ENCODE peak calls at places on chromosomes 6 and 20, in six cellular contexts. One of them, this sample, is unnamed.

GRCh38 chr6:346389-347030 is 45.0 kb upstream of the IRF4 start:
- DNase-seq in tibial nerve: no peak
- DNase-seq in fibroblast of the aortic adventitia: no peak
- DNase-seq in cardiac muscle cell: peak
- DNase-seq in ascending aorta: no peak
- DNase-seq in CD4-positive, alpha-beta T cell: no peak
- DNase-seq in this sample: no peak

GRCh38 chr6:15922510-15923307 is 206.2 kb upstream of the MYLIP start:
- DNase-seq in CD4-positive, alpha-beta T cell: no peak
- DNase-seq in cardiac muscle cell: peak
- DNase-seq in ascending aorta: no peak
- DNase-seq in tibial nerve: no peak
- DNase-seq in fibroblast of the aortic adventitia: peak
- DNase-seq in this sample: no peak

GRCh38 chr20:24535956-24536730 is 66.7 kb downstream of the SYNDIG1 start:
- DNase-seq in CD4-positive, alpha-beta T cell: no peak
- DNase-seq in ascending aorta: no peak
- DNase-seq in fibroblast of the aortic adventitia: no peak
- DNase-seq in tibial nerve: no peak
- DNase-seq in cardiac muscle cell: no peak
- DNase-seq in this sample: no peak

GRCh38 chr6:3195695-3196497 is 31.6 kb downstream of the TUBB2B start:
- DNase-seq in CD4-positive, alpha-beta T cell: no peak
- DNase-seq in tibial nerve: no peak
- DNase-seq in fibroblast of the aortic adventitia: peak
- DNase-seq in ascending aorta: no peak
- DNase-seq in cardiac muscle cell: no peak
- DNase-seq in this sample: no peak

GRCh38 chr6:80425089-80425823 is 318.8 kb downstream of the BCKDHB start:
- DNase-seq in cardiac muscle cell: peak
- DNase-seq in fibroblast of the aortic adventitia: peak
- DNase-seq in tibial nerve: no peak
- DNase-seq in ascending aorta: no peak
- DNase-seq in CD4-positive, alpha-beta T cell: no peak
- DNase-seq in this sample: no peak

GRCh38 chr20:22403860-22404608 is 180.3 kb downstream of the FOXA2 start:
- DNase-seq in CD4-positive, alpha-beta T cell: no peak
- DNase-seq in ascending aorta: no peak
- DNase-seq in fibroblast of the aortic adventitia: peak
- DNase-seq in tibial nerve: no peak
- DNase-seq in cardiac muscle cell: peak
- DNase-seq in this sample: no peak

GRCh38 chr20:36493013-36493800 is 48.1 kb upstream of the MYL9 start:
- DNase-seq in CD4-positive, alpha-beta T cell: no peak
- DNase-seq in ascending aorta: no peak
- DNase-seq in tibial nerve: no peak
- DNase-seq in fibroblast of the aortic adventitia: no peak
- DNase-seq in cardiac muscle cell: no peak
- DNase-seq in this sample: no peak

GRCh38 chr6:106849130-106849529 is 125.4 kb downstream of the CD24 start:
- DNase-seq in ascending aorta: no peak
- DNase-seq in fibroblast of the aortic adventitia: no peak
- DNase-seq in CD4-positive, alpha-beta T cell: no peak
- DNase-seq in tibial nerve: no peak
- DNase-seq in cardiac muscle cell: no peak
- DNase-seq in this sample: no peak

GRCh38 chr6:134028438-134028837 is 24.0 kb downstream of the SLC2A12 start:
- DNase-seq in ascending aorta: no peak
- DNase-seq in cardiac muscle cell: no peak
- DNase-seq in fibroblast of the aortic adventitia: no peak
- DNase-seq in CD4-positive, alpha-beta T cell: no peak
- DNase-seq in tibial nerve: no peak
- DNase-seq in this sample: no peak

GRCh38 chr6:42604150-42604549 is 40.3 kb downstream of the UBR2 start:
- DNase-seq in CD4-positive, alpha-beta T cell: no peak
- DNase-seq in tibial nerve: no peak
- DNase-seq in fibroblast of the aortic adventitia: no peak
- DNase-seq in cardiac muscle cell: no peak
- DNase-seq in ascending aorta: no peak
- DNase-seq in this sample: no peak

GRCh38 chr6:78598966-78599365 is 268.4 kb upstream of the IRAK1BP1 start:
- DNase-seq in ascending aorta: peak
- DNase-seq in cardiac muscle cell: peak
- DNase-seq in tibial nerve: no peak
- DNase-seq in fibroblast of the aortic adventitia: peak
- DNase-seq in CD4-positive, alpha-beta T cell: no peak
- DNase-seq in this sample: no peak

GRCh38 chr20:33687370-33687915 is 1.3 kb upstream of the E2F1 start:
- DNase-seq in cardiac muscle cell: peak
- DNase-seq in ascending aorta: no peak
- DNase-seq in fibroblast of the aortic adventitia: peak
- DNase-seq in tibial nerve: no peak
- DNase-seq in CD4-positive, alpha-beta T cell: no peak
- DNase-seq in this sample: no peak

GRCh38 chr6:123398072-123398471 is 238.7 kb downstream of the TRDN start:
- DNase-seq in tibial nerve: no peak
- DNase-seq in ascending aorta: no peak
- DNase-seq in CD4-positive, alpha-beta T cell: no peak
- DNase-seq in fibroblast of the aortic adventitia: no peak
- DNase-seq in cardiac muscle cell: no peak
- DNase-seq in this sample: no peak

GRCh38 chr20:37331060-37331857 is 14.7 kb upstream of the SRC start:
- DNase-seq in fibroblast of the aortic adventitia: no peak
- DNase-seq in ascending aorta: no peak
- DNase-seq in tibial nerve: no peak
- DNase-seq in cardiac muscle cell: no peak
- DNase-seq in CD4-positive, alpha-beta T cell: no peak
- DNase-seq in this sample: no peak

GRCh38 chr6:38208028-38208427 is 388.5 kb downstream of the ZFAND3 start:
- DNase-seq in CD4-positive, alpha-beta T cell: no peak
- DNase-seq in cardiac muscle cell: no peak
- DNase-seq in fibroblast of the aortic adventitia: no peak
- DNase-seq in tibial nerve: no peak
- DNase-seq in ascending aorta: no peak
- DNase-seq in this sample: no peak

GRCh38 chr20:51198238-51198637 is 175.3 kb upstream of the KCNG1 start:
- DNase-seq in cardiac muscle cell: no peak
- DNase-seq in tibial nerve: no peak
- DNase-seq in CD4-positive, alpha-beta T cell: no peak
- DNase-seq in fibroblast of the aortic adventitia: no peak
- DNase-seq in ascending aorta: no peak
- DNase-seq in this sample: no peak

GRCh38 chr6:30970946-30971345 is 12.6 kb upstream of the MUC21 start:
- DNase-seq in cardiac muscle cell: no peak
- DNase-seq in fibroblast of the aortic adventitia: no peak
- DNase-seq in CD4-positive, alpha-beta T cell: no peak
- DNase-seq in tibial nerve: no peak
- DNase-seq in ascending aorta: no peak
- DNase-seq in this sample: no peak

GRCh38 chr6:141401851-141402250 is 730.9 kb upstream of the GJE1 start:
- DNase-seq in tibial nerve: no peak
- DNase-seq in ascending aorta: no peak
- DNase-seq in cardiac muscle cell: no peak
- DNase-seq in fibroblast of the aortic adventitia: no peak
- DNase-seq in CD4-positive, alpha-beta T cell: no peak
- DNase-seq in this sample: no peak

GRCh38 chr6:72913797-72914196 is 291.9 kb downstream of the KCNQ5 start:
- DNase-seq in CD4-positive, alpha-beta T cell: no peak
- DNase-seq in tibial nerve: no peak
- DNase-seq in cardiac muscle cell: no peak
- DNase-seq in ascending aorta: no peak
- DNase-seq in fibroblast of the aortic adventitia: no peak
- DNase-seq in this sample: no peak

GRCh38 chr6:144661101-144661806 is 376.1 kb downstream of the UTRN start:
- DNase-seq in CD4-positive, alpha-beta T cell: no peak
- DNase-seq in fibroblast of the aortic adventitia: peak
- DNase-seq in ascending aorta: no peak
- DNase-seq in tibial nerve: no peak
- DNase-seq in cardiac muscle cell: no peak
- DNase-seq in this sample: no peak

GRCh38 chr6:147177286-147177685 is 26.9 kb upstream of the STXBP5 start:
- DNase-seq in CD4-positive, alpha-beta T cell: no peak
- DNase-seq in ascending aorta: no peak
- DNase-seq in tibial nerve: no peak
- DNase-seq in cardiac muscle cell: no peak
- DNase-seq in fibroblast of the aortic adventitia: peak
- DNase-seq in this sample: no peak

GRCh38 chr6:43980004-43980795 is 147.1 kb downstream of the MRPL14 start:
- DNase-seq in CD4-positive, alpha-beta T cell: no peak
- DNase-seq in ascending aorta: no peak
- DNase-seq in cardiac muscle cell: no peak
- DNase-seq in tibial nerve: no peak
- DNase-seq in fibroblast of the aortic adventitia: peak
- DNase-seq in this sample: no peak

GRCh38 chr20:60486345-60486744 is 528.1 kb downstream of the CDH26 start:
- DNase-seq in cardiac muscle cell: no peak
- DNase-seq in ascending aorta: no peak
- DNase-seq in CD4-positive, alpha-beta T cell: no peak
- DNase-seq in tibial nerve: no peak
- DNase-seq in fibroblast of the aortic adventitia: no peak
- DNase-seq in this sample: no peak

GRCh38 chr6:154370545-154370944 is 13.9 kb upstream of the IPCEF1 start:
- DNase-seq in cardiac muscle cell: peak
- DNase-seq in fibroblast of the aortic adventitia: peak
- DNase-seq in tibial nerve: no peak
- DNase-seq in CD4-positive, alpha-beta T cell: no peak
- DNase-seq in ascending aorta: no peak
- DNase-seq in this sample: no peak

GRCh38 chr6:168124161-168124560 is 45.1 kb upstream of the FRMD1 start:
- DNase-seq in cardiac muscle cell: no peak
- DNase-seq in ascending aorta: no peak
- DNase-seq in CD4-positive, alpha-beta T cell: no peak
- DNase-seq in fibroblast of the aortic adventitia: no peak
- DNase-seq in tibial nerve: no peak
- DNase-seq in this sample: no peak

GRCh38 chr6:3305831-3306230 is 47.1 kb downstream of the PSMG4 start:
- DNase-seq in cardiac muscle cell: no peak
- DNase-seq in CD4-positive, alpha-beta T cell: no peak
- DNase-seq in fibroblast of the aortic adventitia: no peak
- DNase-seq in ascending aorta: no peak
- DNase-seq in tibial nerve: no peak
- DNase-seq in this sample: no peak

GRCh38 chr20:60138263-60139127 is 180.3 kb downstream of the CDH26 start:
- DNase-seq in cardiac muscle cell: peak
- DNase-seq in fibroblast of the aortic adventitia: no peak
- DNase-seq in CD4-positive, alpha-beta T cell: no peak
- DNase-seq in tibial nerve: no peak
- DNase-seq in ascending aorta: no peak
- DNase-seq in this sample: no peak

GRCh38 chr6:170032706-170033309 is 258.1 kb downstream of the DLL1 start:
- DNase-seq in ascending aorta: peak
- DNase-seq in cardiac muscle cell: no peak
- DNase-seq in CD4-positive, alpha-beta T cell: no peak
- DNase-seq in tibial nerve: no peak
- DNase-seq in fibroblast of the aortic adventitia: no peak
- DNase-seq in this sample: no peak

DNA sequence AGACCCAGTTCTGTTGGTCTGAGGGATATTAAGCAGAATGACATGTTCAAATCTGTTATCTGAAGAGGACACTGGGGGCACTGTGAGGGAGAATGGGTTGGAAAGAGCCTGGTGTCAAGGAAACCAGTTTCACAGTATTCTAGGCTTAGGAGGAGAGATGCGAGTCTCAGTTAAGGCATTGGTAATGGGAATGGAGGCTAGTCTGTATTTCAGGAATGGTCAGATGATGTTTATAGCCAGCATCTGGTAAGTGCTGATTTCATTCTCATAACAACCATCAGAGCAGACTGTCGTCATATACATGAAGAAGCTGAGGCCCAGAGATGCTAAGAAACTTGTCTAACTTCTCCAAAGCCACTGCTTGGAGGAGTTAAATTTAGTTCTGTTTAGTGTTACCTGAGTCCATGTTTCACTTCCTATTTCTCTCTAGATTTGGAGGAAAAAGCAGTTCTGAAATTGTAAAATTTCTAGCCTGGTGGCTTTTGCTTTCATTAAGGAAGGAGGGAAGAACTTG is 242.0 kb downstream of the ARID1B start:
- DNase-seq in cardiac muscle cell: no peak
- DNase-seq in CD4-positive, alpha-beta T cell: no peak
- DNase-seq in fibroblast of the aortic adventitia: peak
- DNase-seq in tibial nerve: no peak
- DNase-seq in ascending aorta: no peak
- DNase-seq in this sample: no peak
- TF ChIP-seq CTCF in cardiac muscle cell: no peak
- TF ChIP-seq CTCF in CD4-positive, alpha-beta T cell: no peak
- TF ChIP-seq CTCF in fibroblast of the aortic adventitia: no peak
- TF ChIP-seq CTCF in tibial nerve: no peak
- TF ChIP-seq CTCF in ascending aorta: no peak
- TF ChIP-seq CTCF in this sample: no peak

GRCh38 chr6:40805336-40805735 is 218.2 kb upstream of the LRFN2 start:
- DNase-seq in fibroblast of the aortic adventitia: no peak
- DNase-seq in CD4-positive, alpha-beta T cell: no peak
- DNase-seq in cardiac muscle cell: no peak
- DNase-seq in tibial nerve: no peak
- DNase-seq in ascending aorta: no peak
- DNase-seq in this sample: no peak
- TF ChIP-seq CTCF in fibroblast of the aortic adventitia: no peak
- TF ChIP-seq CTCF in CD4-positive, alpha-beta T cell: no peak
- TF ChIP-seq CTCF in cardiac muscle cell: no peak
- TF ChIP-seq CTCF in tibial nerve: no peak
- TF ChIP-seq CTCF in ascending aorta: no peak
- TF ChIP-seq CTCF in this sample: no peak

GRCh38 chr20:19583532-19584175 is 174.4 kb upstream of the RIN2 start:
- DNase-seq in fibroblast of the aortic adventitia: peak
- DNase-seq in cardiac muscle cell: peak
- DNase-seq in ascending aorta: peak
- DNase-seq in CD4-positive, alpha-beta T cell: no peak
- DNase-seq in tibial nerve: peak
- DNase-seq in this sample: no peak
- TF ChIP-seq CTCF in fibroblast of the aortic adventitia: peak
- TF ChIP-seq CTCF in cardiac muscle cell: peak
- TF ChIP-seq CTCF in ascending aorta: peak
- TF ChIP-seq CTCF in CD4-positive, alpha-beta T cell: no peak
- TF ChIP-seq CTCF in tibial nerve: peak
- TF ChIP-seq CTCF in this sample: no peak

DNA sequence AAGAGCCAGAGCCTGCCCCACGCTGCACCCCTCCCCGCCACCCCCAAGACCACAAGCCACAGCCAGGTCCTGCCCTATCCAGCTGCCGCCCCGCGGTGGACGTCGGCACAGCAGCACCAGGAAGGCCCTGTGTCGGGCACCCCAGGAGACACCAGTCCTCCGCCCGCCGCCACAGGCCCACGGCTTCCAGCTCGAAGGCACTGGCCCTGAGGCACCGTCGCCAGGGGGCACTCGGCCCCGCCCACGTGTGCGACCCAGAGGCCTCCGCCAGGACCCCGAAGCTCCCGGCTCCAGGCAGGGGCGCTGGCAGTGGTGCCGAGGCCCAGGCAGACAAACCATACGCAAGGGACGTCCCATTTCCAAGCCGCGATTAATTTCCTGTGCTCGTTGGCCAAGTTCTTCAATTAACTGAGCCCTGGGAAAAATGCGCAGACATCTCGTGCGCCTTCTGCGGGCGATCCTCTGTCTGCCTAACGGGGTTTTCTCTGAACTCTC is 19.4 kb downstream of the KCNQ2 start:
- DNase-seq in ascending aorta: no peak
- DNase-seq in CD4-positive, alpha-beta T cell: no peak
- DNase-seq in cardiac muscle cell: peak
- DNase-seq in fibroblast of the aortic adventitia: no peak
- DNase-seq in tibial nerve: no peak
- DNase-seq in this sample: no peak
- TF ChIP-seq CTCF in ascending aorta: no peak
- TF ChIP-seq CTCF in CD4-positive, alpha-beta T cell: no peak
- TF ChIP-seq CTCF in cardiac muscle cell: peak
- TF ChIP-seq CTCF in fibroblast of the aortic adventitia: peak
- TF ChIP-seq CTCF in tibial nerve: no peak
- TF ChIP-seq CTCF in this sample: no peak

GRCh38 chr6:33049323-33049722 is 24.1 kb downstream of the HLA-DPA1 start:
- DNase-seq in ascending aorta: no peak
- DNase-seq in cardiac muscle cell: no peak
- DNase-seq in CD4-positive, alpha-beta T cell: no peak
- DNase-seq in fibroblast of the aortic adventitia: no peak
- DNase-seq in tibial nerve: no peak
- DNase-seq in this sample: no peak
- TF ChIP-seq CTCF in ascending aorta: no peak
- TF ChIP-seq CTCF in cardiac muscle cell: peak
- TF ChIP-seq CTCF in CD4-positive, alpha-beta T cell: no peak
- TF ChIP-seq CTCF in fibroblast of the aortic adventitia: peak
- TF ChIP-seq CTCF in tibial nerve: no peak
- TF ChIP-seq CTCF in this sample: no peak

This sample was measured in activated B cell treated with CpG ODN at 0.5 μM for 24 hours.